ENCODE peak calls at places on chromosomes 1 and 21, in eight cellular contexts. One of them, this sample, is unnamed. For H3K9me3, the result is how much of the 10 kb centered on the place peaks cover.

GRCh38 chr1:183279835-183280234 is 93.8 kb downstream of the LAMC2 start:
- DNase-seq in endothelial cell of umbilical vein: no peak
- DNase-seq in HCT116: no peak
- DNase-seq in SK-N-SH: no peak
- DNase-seq in HepG2: peak
- DNase-seq in GM12878: no peak
- DNase-seq in H1: no peak
- DNase-seq in K562: no peak
- DNase-seq in this sample: no peak

GRCh38 chr1:230187290-230187689 is 120.3 kb downstream of the GALNT2 start:
- DNase-seq in HepG2: no peak
- DNase-seq in endothelial cell of umbilical vein: no peak
- DNase-seq in HCT116: no peak
- DNase-seq in SK-N-SH: no peak
- DNase-seq in H1: no peak
- DNase-seq in K562: no peak
- DNase-seq in GM12878: no peak
- DNase-seq in this sample: no peak

GRCh38 chr1:192861860-192862259 is 53.0 kb downstream of the RGS2 start:
- DNase-seq in endothelial cell of umbilical vein: peak
- DNase-seq in H1: no peak
- DNase-seq in K562: no peak
- DNase-seq in HepG2: no peak
- DNase-seq in SK-N-SH: no peak
- DNase-seq in HCT116: no peak
- DNase-seq in GM12878: no peak
- DNase-seq in this sample: no peak

GRCh38 chr1:206508130-206508884 is 976 bp downstream of the RASSF5 start:
- DNase-seq in endothelial cell of umbilical vein: no peak
- DNase-seq in GM12878: no peak
- DNase-seq in K562: no peak
- DNase-seq in HCT116: no peak
- DNase-seq in H1: no peak
- DNase-seq in SK-N-SH: no peak
- DNase-seq in HepG2: peak
- DNase-seq in this sample: no peak

GRCh38 chr1:147201786-147202185 is 23.4 kb downstream of the FMO5 start:
- DNase-seq in SK-N-SH: no peak
- DNase-seq in endothelial cell of umbilical vein: no peak
- DNase-seq in H1: no peak
- DNase-seq in HCT116: no peak
- DNase-seq in HepG2: no peak
- DNase-seq in K562: no peak
- DNase-seq in GM12878: no peak
- DNase-seq in this sample: no peak

GRCh38 chr1:202586018-202586821 is 124.0 kb downstream of the SYT2 start:
- DNase-seq in SK-N-SH: peak
- DNase-seq in HCT116: no peak
- DNase-seq in HepG2: peak
- DNase-seq in K562: peak
- DNase-seq in H1: no peak
- DNase-seq in endothelial cell of umbilical vein: peak
- DNase-seq in GM12878: peak
- DNase-seq in this sample: no peak

GRCh38 chr1:108590436-108590835 is 30.5 kb downstream of the EEIG2 start:
- DNase-seq in K562: no peak
- DNase-seq in GM12878: no peak
- DNase-seq in HepG2: no peak
- DNase-seq in endothelial cell of umbilical vein: peak
- DNase-seq in HCT116: no peak
- DNase-seq in H1: no peak
- DNase-seq in SK-N-SH: no peak
- DNase-seq in this sample: no peak

GRCh38 chr21:44845418-44846200 is 27.7 kb upstream of the SUMO3 start:
- DNase-seq in SK-N-SH: peak
- DNase-seq in GM12878: no peak
- DNase-seq in endothelial cell of umbilical vein: peak
- DNase-seq in HCT116: no peak
- DNase-seq in HepG2: peak
- DNase-seq in K562: peak
- DNase-seq in H1: peak
- DNase-seq in this sample: no peak

GRCh38 chr1:165073402-165074007 is 283.0 kb downstream of the LMX1A start:
- DNase-seq in K562: peak
- DNase-seq in HCT116: peak
- DNase-seq in H1: no peak
- DNase-seq in HepG2: peak
- DNase-seq in endothelial cell of umbilical vein: peak
- DNase-seq in GM12878: no peak
- DNase-seq in SK-N-SH: peak
- DNase-seq in this sample: peak

GRCh38 chr1:154198756-154199562 is 7.1 kb upstream of the TPM3 start:
- DNase-seq in K562: peak
- DNase-seq in HepG2: peak
- DNase-seq in SK-N-SH: peak
- DNase-seq in HCT116: no peak
- DNase-seq in H1: peak
- DNase-seq in endothelial cell of umbilical vein: peak
- DNase-seq in GM12878: no peak
- DNase-seq in this sample: no peak

GRCh38 chr1:166988976-166989515 is at the start of gene MAEL:
- DNase-seq in SK-N-SH: no peak
- DNase-seq in HCT116: no peak
- DNase-seq in HepG2: no peak
- DNase-seq in GM12878: no peak
- DNase-seq in endothelial cell of umbilical vein: no peak
- DNase-seq in H1: no peak
- DNase-seq in K562: peak
- DNase-seq in this sample: no peak

GRCh38 chr1:227893696-227894305 is 53.9 kb downstream of the WNT9A start:
- DNase-seq in SK-N-SH: no peak
- DNase-seq in K562: no peak
- DNase-seq in H1: peak
- DNase-seq in GM12878: no peak
- DNase-seq in endothelial cell of umbilical vein: no peak
- DNase-seq in HCT116: no peak
- DNase-seq in HepG2: no peak
- DNase-seq in this sample: no peak

GRCh38 chr1:9960011-9960410 is 16.7 kb downstream of the NMNAT1 start:
- DNase-seq in HepG2: no peak
- DNase-seq in SK-N-SH: no peak
- DNase-seq in K562: no peak
- DNase-seq in HCT116: no peak
- DNase-seq in GM12878: no peak
- DNase-seq in endothelial cell of umbilical vein: no peak
- DNase-seq in H1: no peak
- DNase-seq in this sample: no peak

GRCh38 chr1:218851601-218852000 is 322.1 kb upstream of the LYPLAL1 start:
- DNase-seq in SK-N-SH: no peak
- DNase-seq in HepG2: no peak
- DNase-seq in H1: no peak
- DNase-seq in endothelial cell of umbilical vein: no peak
- DNase-seq in K562: no peak
- DNase-seq in HCT116: no peak
- DNase-seq in GM12878: no peak
- DNase-seq in this sample: no peak

GRCh38 chr1:53405737-53406136 is 53.5 kb upstream of the DMRTB1 start:
- DNase-seq in HCT116: no peak
- DNase-seq in GM12878: no peak
- DNase-seq in H1: no peak
- DNase-seq in endothelial cell of umbilical vein: no peak
- DNase-seq in K562: no peak
- DNase-seq in SK-N-SH: no peak
- DNase-seq in HepG2: no peak
- DNase-seq in this sample: no peak

GRCh38 chr1:37325509-37326437 is 148.6 kb upstream of the ZC3H12A start:
- DNase-seq in GM12878: no peak
- DNase-seq in HCT116: peak
- DNase-seq in endothelial cell of umbilical vein: no peak
- DNase-seq in H1: no peak
- DNase-seq in SK-N-SH: no peak
- DNase-seq in K562: peak
- DNase-seq in HepG2: no peak
- DNase-seq in this sample: no peak

DNA sequence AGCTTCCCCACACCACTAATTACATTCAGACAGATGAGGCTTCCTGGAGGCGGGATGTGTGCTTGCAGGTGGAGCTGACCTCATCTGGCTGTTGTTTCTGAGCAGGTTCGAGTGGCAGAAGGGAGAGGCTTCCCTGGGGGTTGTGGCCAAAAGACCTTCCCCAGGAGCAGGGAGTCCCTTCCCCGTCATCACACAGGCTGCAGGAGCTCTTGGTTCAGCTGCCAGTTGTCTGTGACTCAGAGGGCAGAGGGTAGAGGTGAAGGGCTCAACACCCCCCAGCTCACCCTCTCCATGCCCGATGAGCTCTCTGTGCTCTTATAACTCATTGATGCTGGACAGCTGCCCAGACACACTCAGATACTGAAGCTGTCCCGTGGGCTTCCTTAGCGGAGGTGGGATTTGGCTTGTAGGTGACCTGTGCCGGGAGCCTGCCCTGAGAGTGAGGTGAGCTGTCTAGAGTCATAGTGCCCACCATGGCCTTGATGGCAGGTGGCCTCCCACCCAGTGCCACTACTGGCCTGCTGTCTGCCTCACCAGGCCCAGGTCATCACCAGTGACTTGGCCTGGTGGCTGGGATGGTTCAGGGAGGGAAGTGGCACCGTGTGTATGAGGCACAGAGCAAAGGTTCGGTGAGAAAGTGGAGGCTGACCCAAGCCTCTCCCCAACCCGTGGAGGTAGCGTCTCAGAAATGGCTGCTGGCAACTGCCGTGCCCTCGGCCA is 155.0 kb upstream of the C1orf174 start:
- DNase-seq in HepG2: no peak
- DNase-seq in endothelial cell of umbilical vein: no peak
- DNase-seq in HCT116: no peak
- DNase-seq in H1: peak
- DNase-seq in SK-N-SH: peak
- DNase-seq in K562: no peak
- DNase-seq in GM12878: no peak
- DNase-seq in this sample: no peak
- H3K9me3 ChIP-seq in HepG2: under half
- H3K9me3 ChIP-seq in endothelial cell of umbilical vein: under half
- H3K9me3 ChIP-seq in HCT116: under half
- H3K9me3 ChIP-seq in H1: under half
- H3K9me3 ChIP-seq in SK-N-SH: under half
- H3K9me3 ChIP-seq in K562: under half
- H3K9me3 ChIP-seq in GM12878: under half
- H3K9me3 ChIP-seq in this sample: under half

GRCh38 chr1:25435315-25436103 is 4.8 kb downstream of the MACO1 start:
- DNase-seq in K562: no peak
- DNase-seq in endothelial cell of umbilical vein: peak
- DNase-seq in HCT116: no peak
- DNase-seq in GM12878: peak
- DNase-seq in H1: no peak
- DNase-seq in SK-N-SH: no peak
- DNase-seq in HepG2: no peak
- DNase-seq in this sample: no peak
- TF ChIP-seq POLR2AphosphoS5 in K562: no peak
- TF ChIP-seq POLR2AphosphoS5 in endothelial cell of umbilical vein: no peak
- TF ChIP-seq POLR2AphosphoS5 in HCT116: no peak
- TF ChIP-seq POLR2AphosphoS5 in GM12878: no peak
- TF ChIP-seq POLR2AphosphoS5 in H1: no peak
- TF ChIP-seq POLR2AphosphoS5 in SK-N-SH: no peak
- TF ChIP-seq POLR2AphosphoS5 in HepG2: no peak
- TF ChIP-seq POLR2AphosphoS5 in this sample: no peak

GRCh38 chr1:41964400-41964799 is 45.7 kb upstream of the HIVEP3 start:
- DNase-seq in HCT116: no peak
- DNase-seq in SK-N-SH: no peak
- DNase-seq in K562: no peak
- DNase-seq in GM12878: no peak
- DNase-seq in HepG2: no peak
- DNase-seq in H1: no peak
- DNase-seq in endothelial cell of umbilical vein: no peak
- DNase-seq in this sample: no peak
- H3K9ac ChIP-seq in HCT116: no peak
- H3K9ac ChIP-seq in SK-N-SH: no peak
- H3K9ac ChIP-seq in K562: no peak
- H3K9ac ChIP-seq in GM12878: no peak
- H3K9ac ChIP-seq in HepG2: no peak
- H3K9ac ChIP-seq in H1: no peak
- H3K9ac ChIP-seq in endothelial cell of umbilical vein: no peak
- H3K9ac ChIP-seq in this sample: no peak

GRCh38 chr1:244573768-244574167 is 79.2 kb upstream of the DESI2 start:
- DNase-seq in H1: no peak
- DNase-seq in endothelial cell of umbilical vein: no peak
- DNase-seq in GM12878: no peak
- DNase-seq in HepG2: no peak
- DNase-seq in SK-N-SH: no peak
- DNase-seq in K562: no peak
- DNase-seq in HCT116: no peak
- DNase-seq in this sample: no peak
- H3K9me3 ChIP-seq in H1: under half
- H3K9me3 ChIP-seq in endothelial cell of umbilical vein: under half
- H3K9me3 ChIP-seq in GM12878: under half
- H3K9me3 ChIP-seq in HepG2: under half
- H3K9me3 ChIP-seq in SK-N-SH: under half
- H3K9me3 ChIP-seq in K562: under half
- H3K9me3 ChIP-seq in HCT116: under half
- H3K9me3 ChIP-seq in this sample: under half

GRCh38 chr21:43282358-43283120 is 113.7 kb downstream of the CRYAA start:
- DNase-seq in endothelial cell of umbilical vein: no peak
- DNase-seq in HCT116: no peak
- DNase-seq in H1: no peak
- DNase-seq in GM12878: no peak
- DNase-seq in HepG2: no peak
- DNase-seq in K562: no peak
- DNase-seq in SK-N-SH: no peak
- DNase-seq in this sample: no peak
- TF ChIP-seq POLR2AphosphoS5 in endothelial cell of umbilical vein: no peak
- TF ChIP-seq POLR2AphosphoS5 in HCT116: no peak
- TF ChIP-seq POLR2AphosphoS5 in H1: no peak
- TF ChIP-seq POLR2AphosphoS5 in GM12878: no peak
- TF ChIP-seq POLR2AphosphoS5 in HepG2: no peak
- TF ChIP-seq POLR2AphosphoS5 in K562: no peak
- TF ChIP-seq POLR2AphosphoS5 in SK-N-SH: no peak
- TF ChIP-seq POLR2AphosphoS5 in this sample: no peak